ENCODE peak calls at places on chromosomes 7 and 10, in five cellular contexts. D, E, S, C and Q are unnamed samples.
A peak's percentile ranks its signal among the peaks of the same experiment; 100 is the strongest.

GRCh38 chr7:18437086-18437485 is 58.5 kb upstream of the HDAC9 start:
- DNase-seq in D (no peak), C (no peak), E (no peak), S (no peak), Q (no peak)

GRCh38 chr10:106487726-106488125 is 676.8 kb downstream of the SORCS1 start:
- DNase-seq in S (no peak), D (no peak), E (no peak), C (no peak), Q (no peak)

GRCh38 chr10:22606164-22606614 is 108.2 kb downstream of the PIP4K2A start:
- DNase-seq in C (peak; percentile 84), S (no peak), E (peak; percentile 47), D (no peak), Q (peak; percentile 14)

GRCh38 chr7:85204496-85204895 is 17.6 kb upstream of the SEMA3D start:
- DNase-seq in E (no peak), D (no peak), C (no peak), S (no peak), Q (no peak)

GRCh38 chr10:69679736-69680135 is 49.7 kb downstream of the FAM241B start:
- DNase-seq in E (no peak), C (no peak), S (no peak), D (no peak), Q (no peak)

GRCh38 chr7:23539494-23539907 is 7.7 kb upstream of the TRA2A start:
- DNase-seq in D (no peak), E (no peak), S (no peak), C (no peak), Q (no peak)

GRCh38 chr7:44277851-44278250 is 47.5 kb downstream of the CAMK2B start:
- DNase-seq in S (no peak), C (no peak), E (no peak), D (no peak), Q (no peak)

GRCh38 chr10:9762966-9763656 is 1254.6 kb upstream of the CELF2 start:
- DNase-seq in S (no peak), E (no peak), C (no peak), D (no peak), Q (no peak)

GRCh38 chr10:127300868-127301321 is 104.5 kb upstream of the INSYN2A start:
- DNase-seq in S (no peak), E (no peak), D (no peak), C (peak; percentile 87), Q (no peak)

GRCh38 chr10:124829447-124830115 is 28.0 kb downstream of the ABRAXAS2 start:
- DNase-seq in C (no peak), S (no peak), D (no peak), E (no peak), Q (no peak)

GRCh38 chr7:149718730-149719049 is 54.7 kb downstream of the ZNF467 start:
- DNase-seq in S (no peak), D (no peak), E (no peak), C (no peak), Q (no peak)

GRCh38 chr7:141991144-141991543 is 4.5 kb upstream of the MGAM start:
- DNase-seq in S (no peak), E (no peak), D (no peak), C (no peak), Q (no peak)

GRCh38 chr7:70849580-70850235 is 282.2 kb upstream of the GALNT17 start:
- DNase-seq in D (no peak), E (no peak), C (no peak), S (no peak), Q (no peak)

GRCh38 chr10:69635428-69636272 is 5.6 kb downstream of the FAM241B start:
- DNase-seq in E (no peak), D (no peak), C (no peak), S (no peak), Q (no peak)

GRCh38 chr7:155003215-155003999 is 483 bp upstream of the PAXIP1 start:
- DNase-seq in S (no peak), E (peak; percentile 90), D (peak; percentile 85), C (peak; percentile 63), Q (peak; percentile 71)

GRCh38 chr7:156089222-156089621 is 277.0 kb upstream of the SHH start:
- DNase-seq in D (no peak), S (no peak), E (no peak), C (no peak), Q (no peak)

GRCh38 chr10:46555713-46556514 is 544 bp downstream of the GPRIN2 start:
- DNase-seq in D (peak; percentile 51), S (peak; percentile 69), C (no peak), E (no peak), Q (no peak)

GRCh38 chr7:38825721-38826440 is 83.1 kb downstream of the VPS41 start:
- DNase-seq in S (no peak), D (no peak), E (no peak), C (no peak), Q (no peak)

GRCh38 chr10:3950676-3951275 is 165.8 kb upstream of the KLF6 start:
- DNase-seq in C (no peak), E (no peak), S (no peak), D (no peak), Q (no peak)

GRCh38 chr10:102396251-102396650 is 746 bp downstream of the NFKB2 start:
- DNase-seq in C (no peak), S (no peak), E (peak; percentile 42), D (no peak), Q (no peak)

GRCh38 chr10:28991738-28992270 is 297.1 kb upstream of the LYZL1 start:
- DNase-seq in S (peak; percentile 17), E (peak; percentile 79), C (peak; percentile 50), D (peak; percentile 60), Q (peak; percentile 51)

GRCh38 chr7:50826371-50827172 is 43.9 kb upstream of the GRB10 start:
- DNase-seq in D (peak; percentile 47), S (no peak), C (peak; percentile 78), E (peak; percentile 12), Q (peak; percentile 97)

GRCh38 chr10:61896854-61897661 is 4.4 kb upstream of the ARID5B start:
- DNase-seq in D (peak; percentile 89), S (peak; percentile 68), C (peak; percentile 74), E (peak; percentile 88), Q (peak; percentile 59)

GRCh38 chr10:59362991-59363390 is 642 bp upstream of the FAM13C start:
- DNase-seq in S (peak; percentile 15), C (no peak), D (no peak), E (no peak), Q (peak; percentile 14)

GRCh38 chr7:25308246-25308645 is 80.0 kb upstream of the NPVF start:
- DNase-seq in C (no peak), D (no peak), E (no peak), S (no peak), Q (no peak)

GRCh38 chr7:16753932-16754571 is 497 bp downstream of the TSPAN13 start:
- DNase-seq in C (peak; percentile 8), D (no peak), S (no peak), E (peak; percentile 55), Q (peak; percentile 57)

GRCh38 chr7:88759216-88759955 is at the start of gene ZNF804B:
- DNase-seq in D (no peak), E (peak; percentile 52), S (peak; percentile 34), C (no peak), Q (peak; percentile 7)

GRCh38 chr7:114152314-114152938 is 233.6 kb upstream of the PPP1R3A start:
- DNase-seq in E (no peak), S (no peak), D (no peak), C (no peak), Q (no peak)
- H3K4me3 ChIP-seq in E (no peak overlapping the region), S (no peak overlapping the region), D (no peak overlapping the region), C (no peak overlapping the region), Q (no peak overlapping the region)

GRCh38 chr10:120951288-120951687 is 100.1 kb downstream of the WDR11 start:
- DNase-seq in E (no peak), D (no peak), S (no peak), C (no peak), Q (no peak)
- TF ChIP-seq JUN in E (no peak), D (no peak), S (no peak), C (no peak), Q (no peak)

GRCh38 chr10:49649294-49649693 is 30.2 kb upstream of the C10orf53 start:
- DNase-seq in D (no peak), S (peak; percentile 25), C (no peak), E (no peak), Q (no peak)
- H3K4me3 ChIP-seq in D (no peak overlapping the region), S (no peak overlapping the region), C (no peak overlapping the region), E (no peak overlapping the region), Q (no peak overlapping the region)

DNA sequence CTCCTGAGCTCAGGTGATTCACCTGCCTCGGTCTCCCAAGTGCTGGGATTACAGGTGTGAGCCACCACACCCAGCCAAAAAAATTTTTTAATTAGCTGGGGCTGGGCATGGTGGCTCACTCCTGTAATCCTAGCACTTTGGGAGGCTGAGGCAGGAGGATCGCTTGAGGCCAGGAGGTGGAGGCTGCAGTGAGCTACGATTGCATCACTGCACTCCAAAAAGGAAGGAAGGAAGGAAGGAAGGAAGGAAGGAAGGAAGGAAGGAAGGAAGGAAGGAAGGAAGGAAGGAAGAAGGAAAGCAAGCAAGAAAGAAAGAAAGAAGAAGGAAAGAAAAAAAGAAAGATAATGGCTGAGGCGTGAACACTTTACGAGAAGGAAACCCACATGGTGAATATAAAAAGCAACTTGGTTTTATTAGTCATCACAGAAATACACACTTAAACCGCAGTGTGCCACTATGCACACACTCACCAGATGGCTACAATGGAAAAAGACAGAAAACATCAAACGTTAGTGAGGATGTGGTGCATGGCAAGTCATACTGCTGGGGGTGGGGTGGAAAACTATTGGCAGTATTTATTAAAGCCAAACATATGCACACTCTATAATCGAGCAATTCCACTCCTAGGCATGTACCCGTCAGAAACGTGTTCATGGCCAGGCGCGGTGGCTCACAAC is 4.4 kb upstream of the CCL26 start:
- DNase-seq in D (no peak), E (no peak), S (no peak), C (no peak), Q (no peak)
- TF ChIP-seq JUN in D (no peak), E (no peak), S (no peak), C (no peak), Q (no peak)

GRCh38 chr10:79560160-79560709 is at the start of gene SFTPA2:
- DNase-seq in S (no peak), C (no peak), E (no peak), D (no peak), Q (no peak)
- H3K4me3 ChIP-seq in S (no peak within 1 kb of the TSS), C (no peak within 1 kb of the TSS), E (no peak within 1 kb of the TSS), D (no peak within 1 kb of the TSS), Q (no peak within 1 kb of the TSS)

DNA sequence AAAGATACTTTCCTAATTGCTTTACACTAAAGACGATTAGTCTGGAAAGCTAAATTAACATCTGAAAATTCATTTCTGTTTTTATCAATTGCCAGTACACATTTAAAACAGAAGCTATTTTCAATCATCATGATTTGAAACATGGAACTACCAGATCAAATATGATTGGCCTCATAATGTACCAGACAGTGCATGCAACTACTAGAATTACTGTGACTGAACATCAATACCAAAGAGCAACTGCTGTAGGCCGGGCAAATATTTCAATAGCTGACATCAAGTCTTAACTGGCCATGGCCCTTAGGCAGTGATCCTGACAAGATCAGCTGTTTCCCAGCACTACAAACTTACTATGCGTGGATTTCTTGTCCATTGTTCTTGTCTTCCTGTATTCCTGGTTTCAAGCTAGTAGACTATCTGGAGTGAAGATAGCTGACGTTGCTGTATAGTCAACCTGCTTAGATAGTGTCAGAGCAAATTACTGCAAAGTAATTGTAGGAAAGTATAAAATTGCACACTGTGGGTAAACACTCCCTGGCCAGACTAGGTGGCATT is 21.7 kb upstream of the WNT16 start:
- DNase-seq in E (no peak), S (no peak), D (no peak), C (no peak), Q (no peak)
- TF ChIP-seq JUN in E (no peak), S (no peak), D (no peak), C (no peak), Q (no peak)